ENCODE peak calls at places on chromosomes 2 and 18, in ten cellular contexts. One of them, this sample, is unnamed.

GRCh38 chr2:128324008-128324896 is 5.6 kb upstream of the HS6ST1 start:
- DNase-seq in astrocyte: no peak
- DNase-seq in GM06990: no peak
- DNase-seq in heart right ventricle: no peak
- DNase-seq in adipocyte: no peak
- DNase-seq in cardiac muscle cell: no peak
- DNase-seq in AG10803: no peak
- DNase-seq in lower leg skin: no peak
- DNase-seq in IMR-90: no peak
- DNase-seq in PC-9: no peak
- DNase-seq in this sample: no peak

GRCh38 chr2:44753552-44754285 is 187.8 kb upstream of the SIX3 start:
- DNase-seq in astrocyte: peak
- DNase-seq in GM06990: peak
- DNase-seq in heart right ventricle: no peak
- DNase-seq in adipocyte: no peak
- DNase-seq in cardiac muscle cell: peak
- DNase-seq in AG10803: peak
- DNase-seq in lower leg skin: no peak
- DNase-seq in IMR-90: no peak
- DNase-seq in PC-9: no peak
- DNase-seq in this sample: peak

GRCh38 chr2:188068093-188068492 is 223.6 kb upstream of the GULP1 start:
- DNase-seq in astrocyte: no peak
- DNase-seq in GM06990: no peak
- DNase-seq in heart right ventricle: no peak
- DNase-seq in adipocyte: no peak
- DNase-seq in cardiac muscle cell: no peak
- DNase-seq in AG10803: no peak
- DNase-seq in lower leg skin: no peak
- DNase-seq in IMR-90: peak
- DNase-seq in PC-9: no peak
- DNase-seq in this sample: no peak

GRCh38 chr2:158984554-158985207 is 16.2 kb downstream of the TANC1 start:
- DNase-seq in astrocyte: no peak
- DNase-seq in GM06990: no peak
- DNase-seq in heart right ventricle: peak
- DNase-seq in adipocyte: peak
- DNase-seq in cardiac muscle cell: no peak
- DNase-seq in AG10803: no peak
- DNase-seq in lower leg skin: no peak
- DNase-seq in IMR-90: peak
- DNase-seq in PC-9: no peak
- DNase-seq in this sample: no peak

GRCh38 chr2:174088706-174089105 is 123.5 kb upstream of the SP3 start:
- DNase-seq in astrocyte: no peak
- DNase-seq in GM06990: no peak
- DNase-seq in heart right ventricle: no peak
- DNase-seq in adipocyte: no peak
- DNase-seq in cardiac muscle cell: no peak
- DNase-seq in AG10803: no peak
- DNase-seq in lower leg skin: no peak
- DNase-seq in IMR-90: no peak
- DNase-seq in PC-9: no peak
- DNase-seq in this sample: no peak

GRCh38 chr2:225367482-225367881 is 32.0 kb upstream of the NYAP2 start:
- DNase-seq in astrocyte: peak
- DNase-seq in GM06990: no peak
- DNase-seq in heart right ventricle: no peak
- DNase-seq in adipocyte: no peak
- DNase-seq in cardiac muscle cell: no peak
- DNase-seq in AG10803: no peak
- DNase-seq in lower leg skin: no peak
- DNase-seq in IMR-90: no peak
- DNase-seq in PC-9: peak
- DNase-seq in this sample: no peak

GRCh38 chr2:187429989-187430388 is 18.1 kb downstream of the CALCRL start:
- DNase-seq in astrocyte: peak
- DNase-seq in GM06990: no peak
- DNase-seq in heart right ventricle: no peak
- DNase-seq in adipocyte: peak
- DNase-seq in cardiac muscle cell: peak
- DNase-seq in AG10803: peak
- DNase-seq in lower leg skin: no peak
- DNase-seq in IMR-90: peak
- DNase-seq in PC-9: no peak
- DNase-seq in this sample: no peak

GRCh38 chr2:8877332-8877731 is 39.9 kb upstream of the KIDINS220 start:
- DNase-seq in astrocyte: no peak
- DNase-seq in GM06990: no peak
- DNase-seq in heart right ventricle: no peak
- DNase-seq in adipocyte: no peak
- DNase-seq in cardiac muscle cell: no peak
- DNase-seq in AG10803: no peak
- DNase-seq in lower leg skin: no peak
- DNase-seq in IMR-90: no peak
- DNase-seq in PC-9: no peak
- DNase-seq in this sample: no peak

GRCh38 chr2:1132328-1132964 is 181.8 kb downstream of the SNTG2 start:
- DNase-seq in astrocyte: no peak
- DNase-seq in GM06990: no peak
- DNase-seq in heart right ventricle: no peak
- DNase-seq in adipocyte: no peak
- DNase-seq in cardiac muscle cell: no peak
- DNase-seq in AG10803: no peak
- DNase-seq in lower leg skin: no peak
- DNase-seq in IMR-90: no peak
- DNase-seq in PC-9: no peak
- DNase-seq in this sample: no peak

GRCh38 chr2:12965540-12966269 is 249.0 kb downstream of the TRIB2 start:
- DNase-seq in astrocyte: peak
- DNase-seq in GM06990: no peak
- DNase-seq in heart right ventricle: no peak
- DNase-seq in adipocyte: peak
- DNase-seq in cardiac muscle cell: peak
- DNase-seq in AG10803: peak
- DNase-seq in lower leg skin: no peak
- DNase-seq in IMR-90: peak
- DNase-seq in PC-9: no peak
- DNase-seq in this sample: no peak

GRCh38 chr2:168343586-168343985 is 96.2 kb upstream of the STK39 start:
- DNase-seq in astrocyte: peak
- DNase-seq in GM06990: no peak
- DNase-seq in heart right ventricle: no peak
- DNase-seq in adipocyte: peak
- DNase-seq in cardiac muscle cell: peak
- DNase-seq in AG10803: peak
- DNase-seq in lower leg skin: no peak
- DNase-seq in IMR-90: peak
- DNase-seq in PC-9: no peak
- DNase-seq in this sample: no peak

DNA sequence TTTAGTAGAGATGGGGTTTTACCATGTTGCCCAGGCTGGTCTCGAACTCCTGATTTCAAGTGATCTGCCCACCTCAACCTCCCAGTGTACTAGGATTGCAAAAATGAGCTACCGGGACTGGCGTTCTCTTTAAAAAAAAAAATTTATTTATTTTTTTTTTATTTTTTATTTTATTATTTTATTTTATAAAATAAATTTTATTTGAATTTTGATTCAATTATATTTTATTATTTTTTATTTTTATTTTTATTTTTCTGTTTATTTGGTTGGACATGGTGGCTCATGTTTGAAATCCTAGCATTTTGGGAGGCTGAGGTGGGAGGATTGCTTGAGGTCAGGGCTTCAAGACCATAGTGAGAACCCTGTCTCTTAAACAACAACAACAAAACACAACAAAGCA is 32.5 kb downstream of the EEF1B2 start:
- DNase-seq in astrocyte: no peak
- DNase-seq in GM06990: no peak
- DNase-seq in heart right ventricle: no peak
- DNase-seq in adipocyte: no peak
- DNase-seq in cardiac muscle cell: no peak
- DNase-seq in AG10803: no peak
- DNase-seq in lower leg skin: no peak
- DNase-seq in IMR-90: no peak
- DNase-seq in PC-9: no peak
- DNase-seq in this sample: no peak
- H3K4me3 ChIP-seq in astrocyte: no peak
- H3K4me3 ChIP-seq in GM06990: no peak
- H3K4me3 ChIP-seq in heart right ventricle: no peak
- H3K4me3 ChIP-seq in adipocyte: no peak
- H3K4me3 ChIP-seq in cardiac muscle cell: no peak
- H3K4me3 ChIP-seq in AG10803: no peak
- H3K4me3 ChIP-seq in lower leg skin: no peak
- H3K4me3 ChIP-seq in IMR-90: no peak
- H3K4me3 ChIP-seq in PC-9: no peak
- H3K4me3 ChIP-seq in this sample: no peak

GRCh38 chr2:88606371-88607030 is 20.8 kb downstream of the EIF2AK3 start:
- DNase-seq in astrocyte: no peak
- DNase-seq in GM06990: peak
- DNase-seq in heart right ventricle: no peak
- DNase-seq in adipocyte: no peak
- DNase-seq in cardiac muscle cell: no peak
- DNase-seq in AG10803: no peak
- DNase-seq in lower leg skin: no peak
- DNase-seq in IMR-90: no peak
- DNase-seq in PC-9: no peak
- DNase-seq in this sample: no peak

GRCh38 chr2:88603146-88603545 is 24.1 kb downstream of the EIF2AK3 start:
- DNase-seq in astrocyte: peak
- DNase-seq in GM06990: no peak
- DNase-seq in heart right ventricle: no peak
- DNase-seq in adipocyte: no peak
- DNase-seq in cardiac muscle cell: peak
- DNase-seq in AG10803: peak
- DNase-seq in lower leg skin: no peak
- DNase-seq in IMR-90: peak
- DNase-seq in PC-9: no peak
- DNase-seq in this sample: no peak

GRCh38 chr2:88608184-88608583 is 19.1 kb downstream of the EIF2AK3 start:
- DNase-seq in astrocyte: no peak
- DNase-seq in GM06990: no peak
- DNase-seq in heart right ventricle: no peak
- DNase-seq in adipocyte: no peak
- DNase-seq in cardiac muscle cell: no peak
- DNase-seq in AG10803: no peak
- DNase-seq in lower leg skin: no peak
- DNase-seq in IMR-90: no peak
- DNase-seq in PC-9: no peak
- DNase-seq in this sample: no peak

GRCh38 chr2:88602022-88602421 is 25.2 kb downstream of the EIF2AK3 start:
- DNase-seq in astrocyte: no peak
- DNase-seq in GM06990: no peak
- DNase-seq in heart right ventricle: no peak
- DNase-seq in adipocyte: no peak
- DNase-seq in cardiac muscle cell: no peak
- DNase-seq in AG10803: no peak
- DNase-seq in lower leg skin: no peak
- DNase-seq in IMR-90: no peak
- DNase-seq in PC-9: no peak
- DNase-seq in this sample: no peak

DNA sequence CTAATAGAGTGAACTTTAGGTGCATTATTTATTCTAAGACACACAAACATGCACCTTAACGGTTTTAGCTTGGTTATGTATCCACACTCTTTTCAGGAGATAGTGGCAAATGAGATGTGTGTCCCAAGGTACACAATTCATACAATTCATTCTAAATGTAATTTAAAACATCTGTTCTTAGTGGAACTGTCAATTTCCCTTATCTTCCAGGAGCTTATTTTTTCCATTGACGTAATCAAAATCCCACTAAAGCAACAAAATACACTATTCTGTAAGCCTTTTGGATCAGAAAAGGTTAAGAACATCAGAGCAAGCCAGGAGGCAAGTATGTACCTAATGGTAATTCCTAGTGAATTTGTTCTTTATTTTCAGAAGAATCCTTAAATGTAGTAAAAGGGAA is 19.8 kb downstream of the EIF2AK3 start:
- DNase-seq in astrocyte: no peak
- DNase-seq in GM06990: no peak
- DNase-seq in heart right ventricle: no peak
- DNase-seq in adipocyte: no peak
- DNase-seq in cardiac muscle cell: no peak
- DNase-seq in AG10803: no peak
- DNase-seq in lower leg skin: no peak
- DNase-seq in IMR-90: no peak
- DNase-seq in PC-9: no peak
- DNase-seq in this sample: no peak
- H3K4me3 ChIP-seq in astrocyte: no peak
- H3K4me3 ChIP-seq in GM06990: peak
- H3K4me3 ChIP-seq in heart right ventricle: no peak
- H3K4me3 ChIP-seq in adipocyte: no peak
- H3K4me3 ChIP-seq in cardiac muscle cell: no peak
- H3K4me3 ChIP-seq in AG10803: no peak
- H3K4me3 ChIP-seq in lower leg skin: no peak
- H3K4me3 ChIP-seq in IMR-90: no peak
- H3K4me3 ChIP-seq in PC-9: no peak
- H3K4me3 ChIP-seq in this sample: no peak

DNA sequence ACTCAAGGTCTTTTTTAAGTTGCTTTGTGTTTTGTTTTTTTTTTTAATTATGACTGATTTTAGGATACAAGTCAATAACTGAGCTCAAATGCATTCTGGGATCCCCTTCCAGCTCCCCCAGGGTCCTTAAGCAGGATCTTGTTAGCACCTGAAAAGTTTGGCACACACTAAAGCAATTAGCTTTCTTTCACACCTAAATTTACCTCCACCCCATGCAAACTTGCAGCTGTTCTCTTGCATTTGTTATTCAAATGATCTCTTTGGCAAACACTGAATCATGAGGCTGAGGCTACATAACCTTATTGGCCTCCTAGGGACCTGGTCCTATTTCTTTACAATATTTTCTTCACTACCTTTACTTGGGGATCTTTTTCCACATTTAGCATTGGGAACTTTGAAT is 2026.0 kb upstream of the CELF4 start:
- DNase-seq in astrocyte: no peak
- DNase-seq in GM06990: no peak
- DNase-seq in heart right ventricle: no peak
- DNase-seq in adipocyte: no peak
- DNase-seq in cardiac muscle cell: no peak
- DNase-seq in AG10803: no peak
- DNase-seq in lower leg skin: no peak
- DNase-seq in IMR-90: no peak
- DNase-seq in PC-9: no peak
- DNase-seq in this sample: no peak
- H3K4me3 ChIP-seq in astrocyte: no peak
- H3K4me3 ChIP-seq in GM06990: no peak
- H3K4me3 ChIP-seq in heart right ventricle: no peak
- H3K4me3 ChIP-seq in adipocyte: no peak
- H3K4me3 ChIP-seq in cardiac muscle cell: no peak
- H3K4me3 ChIP-seq in AG10803: no peak
- H3K4me3 ChIP-seq in lower leg skin: no peak
- H3K4me3 ChIP-seq in IMR-90: no peak
- H3K4me3 ChIP-seq in PC-9: no peak
- H3K4me3 ChIP-seq in this sample: no peak

DNA sequence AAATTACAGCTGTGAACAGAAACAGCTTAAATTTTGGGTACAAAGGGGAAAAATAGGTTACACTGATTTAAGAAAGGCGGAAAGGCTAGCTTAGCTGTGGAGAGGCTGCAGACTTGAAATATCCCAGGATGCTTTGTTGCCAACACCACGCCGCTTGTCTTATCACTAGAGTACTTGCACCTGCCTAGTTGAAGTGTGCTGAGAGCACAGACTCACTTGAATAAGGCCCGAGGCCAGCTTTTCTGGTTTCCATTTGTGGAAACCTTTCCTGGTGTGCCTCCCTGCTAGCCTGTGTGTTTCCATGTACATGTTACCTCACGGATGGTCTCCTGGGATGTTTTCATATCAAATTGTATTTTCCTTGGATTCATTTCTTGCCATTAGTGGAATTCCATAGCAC is 3.2 kb downstream of the CABLES1 start:
- DNase-seq in astrocyte: no peak
- DNase-seq in GM06990: no peak
- DNase-seq in heart right ventricle: peak
- DNase-seq in adipocyte: no peak
- DNase-seq in cardiac muscle cell: no peak
- DNase-seq in AG10803: no peak
- DNase-seq in lower leg skin: no peak
- DNase-seq in IMR-90: no peak
- DNase-seq in PC-9: no peak
- DNase-seq in this sample: no peak
- H3K4me3 ChIP-seq in astrocyte: no peak
- H3K4me3 ChIP-seq in GM06990: no peak
- H3K4me3 ChIP-seq in heart right ventricle: peak
- H3K4me3 ChIP-seq in adipocyte: peak
- H3K4me3 ChIP-seq in cardiac muscle cell: no peak
- H3K4me3 ChIP-seq in AG10803: no peak
- H3K4me3 ChIP-seq in lower leg skin: no peak
- H3K4me3 ChIP-seq in IMR-90: no peak
- H3K4me3 ChIP-seq in PC-9: no peak
- H3K4me3 ChIP-seq in this sample: no peak

This sample was measured in Jurkat, Clone E6-1.